ENCODE peak calls at places on chromosomes 12 and 14, in nine cellular contexts. One of them, this sample, is unnamed.

GRCh38 chr12:94290353-94290752 is 142.0 kb downstream of the PLXNC1 start:
- DNase-seq in stomach: no peak
- DNase-seq in foreskin keratinocyte: no peak
- DNase-seq in CD4-positive, alpha-beta T cell: no peak
- DNase-seq in kidney epithelial cell: no peak
- DNase-seq in esophagus muscularis mucosa: no peak
- DNase-seq in GM06990: no peak
- DNase-seq in transverse colon: no peak
- DNase-seq in endothelial cell: no peak
- DNase-seq in this sample: no peak

GRCh38 chr14:95039993-95040348 is 117.4 kb downstream of the DICER1 start:
- DNase-seq in stomach: peak
- DNase-seq in foreskin keratinocyte: no peak
- DNase-seq in CD4-positive, alpha-beta T cell: no peak
- DNase-seq in kidney epithelial cell: no peak
- DNase-seq in esophagus muscularis mucosa: peak
- DNase-seq in GM06990: no peak
- DNase-seq in transverse colon: no peak
- DNase-seq in endothelial cell: no peak
- DNase-seq in this sample: no peak

GRCh38 chr12:124709722-124710656 is 142.6 kb upstream of the NCOR2 start:
- DNase-seq in stomach: no peak
- DNase-seq in foreskin keratinocyte: peak
- DNase-seq in CD4-positive, alpha-beta T cell: no peak
- DNase-seq in kidney epithelial cell: no peak
- DNase-seq in esophagus muscularis mucosa: no peak
- DNase-seq in GM06990: no peak
- DNase-seq in transverse colon: no peak
- DNase-seq in endothelial cell: no peak
- DNase-seq in this sample: peak

GRCh38 chr12:42213023-42213422 is 25.0 kb downstream of the YAF2 start:
- DNase-seq in stomach: no peak
- DNase-seq in foreskin keratinocyte: peak
- DNase-seq in CD4-positive, alpha-beta T cell: no peak
- DNase-seq in kidney epithelial cell: peak
- DNase-seq in esophagus muscularis mucosa: no peak
- DNase-seq in GM06990: no peak
- DNase-seq in transverse colon: peak
- DNase-seq in endothelial cell: no peak
- DNase-seq in this sample: no peak

GRCh38 chr14:99205086-99205688 is 66.8 kb downstream of the BCL11B start:
- DNase-seq in stomach: no peak
- DNase-seq in foreskin keratinocyte: no peak
- DNase-seq in CD4-positive, alpha-beta T cell: no peak
- DNase-seq in kidney epithelial cell: no peak
- DNase-seq in esophagus muscularis mucosa: no peak
- DNase-seq in GM06990: no peak
- DNase-seq in transverse colon: no peak
- DNase-seq in endothelial cell: no peak
- DNase-seq in this sample: no peak

GRCh38 chr12:13099066-13099909 is 4.2 kb downstream of the GSG1 start:
- DNase-seq in stomach: no peak
- DNase-seq in foreskin keratinocyte: peak
- DNase-seq in CD4-positive, alpha-beta T cell: no peak
- DNase-seq in kidney epithelial cell: no peak
- DNase-seq in esophagus muscularis mucosa: peak
- DNase-seq in GM06990: no peak
- DNase-seq in transverse colon: no peak
- DNase-seq in endothelial cell: peak
- DNase-seq in this sample: no peak

GRCh38 chr12:27096420-27096819 is 14.0 kb upstream of the C12orf71 start:
- DNase-seq in stomach: no peak
- DNase-seq in foreskin keratinocyte: no peak
- DNase-seq in CD4-positive, alpha-beta T cell: no peak
- DNase-seq in kidney epithelial cell: no peak
- DNase-seq in esophagus muscularis mucosa: no peak
- DNase-seq in GM06990: no peak
- DNase-seq in transverse colon: no peak
- DNase-seq in endothelial cell: no peak
- DNase-seq in this sample: no peak

GRCh38 chr12:31821484-31821883 is 92.7 kb upstream of the AMN1 start:
- DNase-seq in stomach: no peak
- DNase-seq in foreskin keratinocyte: no peak
- DNase-seq in CD4-positive, alpha-beta T cell: no peak
- DNase-seq in kidney epithelial cell: no peak
- DNase-seq in esophagus muscularis mucosa: no peak
- DNase-seq in GM06990: no peak
- DNase-seq in transverse colon: no peak
- DNase-seq in endothelial cell: no peak
- DNase-seq in this sample: no peak

GRCh38 chr12:132066345-132066685 is 77.8 kb downstream of the DDX51 start:
- DNase-seq in stomach: no peak
- DNase-seq in foreskin keratinocyte: no peak
- DNase-seq in CD4-positive, alpha-beta T cell: no peak
- DNase-seq in kidney epithelial cell: no peak
- DNase-seq in esophagus muscularis mucosa: no peak
- DNase-seq in GM06990: no peak
- DNase-seq in transverse colon: peak
- DNase-seq in endothelial cell: no peak
- DNase-seq in this sample: no peak

GRCh38 chr12:3810016-3810370 is 57.1 kb upstream of the CRACR2A start:
- DNase-seq in stomach: no peak
- DNase-seq in foreskin keratinocyte: no peak
- DNase-seq in CD4-positive, alpha-beta T cell: no peak
- DNase-seq in kidney epithelial cell: no peak
- DNase-seq in esophagus muscularis mucosa: no peak
- DNase-seq in GM06990: no peak
- DNase-seq in transverse colon: no peak
- DNase-seq in endothelial cell: no peak
- DNase-seq in this sample: no peak

GRCh38 chr14:75793806-75794205 is 132.8 kb downstream of the TTLL5 start:
- DNase-seq in stomach: no peak
- DNase-seq in foreskin keratinocyte: no peak
- DNase-seq in CD4-positive, alpha-beta T cell: no peak
- DNase-seq in kidney epithelial cell: no peak
- DNase-seq in esophagus muscularis mucosa: no peak
- DNase-seq in GM06990: no peak
- DNase-seq in transverse colon: no peak
- DNase-seq in endothelial cell: no peak
- DNase-seq in this sample: no peak

GRCh38 chr12:27344246-27344645 is 11.6 kb downstream of the BMAL2 start:
- DNase-seq in stomach: no peak
- DNase-seq in foreskin keratinocyte: peak
- DNase-seq in CD4-positive, alpha-beta T cell: no peak
- DNase-seq in kidney epithelial cell: no peak
- DNase-seq in esophagus muscularis mucosa: no peak
- DNase-seq in GM06990: no peak
- DNase-seq in transverse colon: no peak
- DNase-seq in endothelial cell: no peak
- DNase-seq in this sample: no peak

GRCh38 chr12:116078396-116078795 is 199.1 kb downstream of the MED13L start:
- DNase-seq in stomach: no peak
- DNase-seq in foreskin keratinocyte: no peak
- DNase-seq in CD4-positive, alpha-beta T cell: no peak
- DNase-seq in kidney epithelial cell: no peak
- DNase-seq in esophagus muscularis mucosa: no peak
- DNase-seq in GM06990: no peak
- DNase-seq in transverse colon: no peak
- DNase-seq in endothelial cell: no peak
- DNase-seq in this sample: no peak

GRCh38 chr12:47165934-47166333 is 86.2 kb upstream of the AMIGO2 start:
- DNase-seq in stomach: no peak
- DNase-seq in foreskin keratinocyte: no peak
- DNase-seq in CD4-positive, alpha-beta T cell: no peak
- DNase-seq in kidney epithelial cell: no peak
- DNase-seq in esophagus muscularis mucosa: no peak
- DNase-seq in GM06990: no peak
- DNase-seq in transverse colon: no peak
- DNase-seq in endothelial cell: no peak
- DNase-seq in this sample: no peak

GRCh38 chr12:7869137-7869536 is 3.6 kb downstream of the SLC2A14 start:
- DNase-seq in stomach: no peak
- DNase-seq in foreskin keratinocyte: peak
- DNase-seq in CD4-positive, alpha-beta T cell: no peak
- DNase-seq in kidney epithelial cell: no peak
- DNase-seq in esophagus muscularis mucosa: no peak
- DNase-seq in GM06990: no peak
- DNase-seq in transverse colon: no peak
- DNase-seq in endothelial cell: no peak
- DNase-seq in this sample: no peak

GRCh38 chr14:78029471-78030372 is 140.5 kb upstream of the NRXN3 start:
- DNase-seq in stomach: no peak
- DNase-seq in foreskin keratinocyte: no peak
- DNase-seq in CD4-positive, alpha-beta T cell: no peak
- DNase-seq in kidney epithelial cell: no peak
- DNase-seq in esophagus muscularis mucosa: no peak
- DNase-seq in GM06990: no peak
- DNase-seq in transverse colon: no peak
- DNase-seq in endothelial cell: no peak
- DNase-seq in this sample: peak

GRCh38 chr12:121454921-121455320 is 55.0 kb downstream of the RNF34 start:
- DNase-seq in stomach: no peak
- DNase-seq in foreskin keratinocyte: no peak
- DNase-seq in CD4-positive, alpha-beta T cell: no peak
- DNase-seq in kidney epithelial cell: no peak
- DNase-seq in esophagus muscularis mucosa: no peak
- DNase-seq in GM06990: no peak
- DNase-seq in transverse colon: no peak
- DNase-seq in endothelial cell: no peak
- DNase-seq in this sample: no peak

DNA sequence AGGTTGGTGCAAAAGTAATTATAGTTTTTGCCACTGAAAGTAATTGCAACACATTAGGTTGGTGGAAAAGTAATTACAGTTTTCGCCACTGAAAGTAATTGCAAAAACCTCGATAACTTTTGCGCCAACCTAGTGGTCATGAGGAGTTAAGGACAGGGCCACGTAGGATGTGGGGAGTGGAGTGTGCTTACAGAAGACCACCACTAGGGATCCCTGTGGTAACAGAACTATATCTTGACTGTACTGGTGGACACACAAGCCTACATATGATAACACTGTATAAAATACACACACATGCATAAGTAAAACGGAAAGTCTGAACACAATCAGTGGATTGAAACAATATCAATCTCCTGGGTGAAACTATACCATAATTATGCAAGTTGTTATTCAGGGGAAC is 187.4 kb upstream of the ABCD2 start:
- DNase-seq in stomach: no peak
- DNase-seq in foreskin keratinocyte: no peak
- DNase-seq in CD4-positive, alpha-beta T cell: no peak
- DNase-seq in kidney epithelial cell: no peak
- DNase-seq in esophagus muscularis mucosa: no peak
- DNase-seq in GM06990: no peak
- DNase-seq in transverse colon: no peak
- DNase-seq in endothelial cell: peak
- DNase-seq in this sample: no peak
- TF ChIP-seq CTCF in stomach: no peak
- TF ChIP-seq CTCF in foreskin keratinocyte: peak
- TF ChIP-seq CTCF in CD4-positive, alpha-beta T cell: no peak
- TF ChIP-seq CTCF in kidney epithelial cell: peak
- TF ChIP-seq CTCF in esophagus muscularis mucosa: peak
- TF ChIP-seq CTCF in GM06990: peak
- TF ChIP-seq CTCF in transverse colon: no peak
- TF ChIP-seq CTCF in endothelial cell: peak
- TF ChIP-seq CTCF in this sample: no peak

GRCh38 chr12:72141381-72141780 is 130.8 kb upstream of the TRHDE start:
- DNase-seq in stomach: no peak
- DNase-seq in foreskin keratinocyte: peak
- DNase-seq in CD4-positive, alpha-beta T cell: no peak
- DNase-seq in kidney epithelial cell: no peak
- DNase-seq in esophagus muscularis mucosa: no peak
- DNase-seq in GM06990: peak
- DNase-seq in transverse colon: no peak
- DNase-seq in endothelial cell: no peak
- DNase-seq in this sample: no peak
- TF ChIP-seq CTCF in stomach: no peak
- TF ChIP-seq CTCF in foreskin keratinocyte: peak
- TF ChIP-seq CTCF in CD4-positive, alpha-beta T cell: no peak
- TF ChIP-seq CTCF in kidney epithelial cell: peak
- TF ChIP-seq CTCF in esophagus muscularis mucosa: no peak
- TF ChIP-seq CTCF in GM06990: peak
- TF ChIP-seq CTCF in transverse colon: no peak
- TF ChIP-seq CTCF in endothelial cell: peak
- TF ChIP-seq CTCF in this sample: no peak

DNA sequence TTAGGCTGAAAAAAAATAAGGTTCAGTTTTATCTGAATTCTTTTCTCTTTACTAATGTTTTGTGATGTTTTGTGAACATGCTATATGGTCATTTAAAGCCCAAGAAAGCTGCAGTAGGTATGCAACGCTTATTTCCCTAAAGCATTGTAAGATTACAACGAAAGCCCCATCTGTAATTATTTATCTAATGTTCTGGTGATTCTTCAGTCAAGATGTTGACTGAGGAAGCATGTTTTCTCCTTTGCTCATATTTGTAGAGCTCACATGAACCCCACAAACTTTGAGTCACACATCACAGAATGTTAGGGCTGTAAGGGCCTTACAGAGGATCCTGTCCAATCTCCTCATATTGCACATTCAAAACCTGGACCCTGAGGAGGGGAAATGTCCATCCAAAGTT is 3.2 kb upstream of the TUBA1C start:
- DNase-seq in stomach: no peak
- DNase-seq in foreskin keratinocyte: no peak
- DNase-seq in CD4-positive, alpha-beta T cell: no peak
- DNase-seq in kidney epithelial cell: no peak
- DNase-seq in esophagus muscularis mucosa: no peak
- DNase-seq in GM06990: no peak
- DNase-seq in transverse colon: no peak
- DNase-seq in endothelial cell: no peak
- DNase-seq in this sample: no peak
- TF ChIP-seq CTCF in stomach: no peak
- TF ChIP-seq CTCF in foreskin keratinocyte: no peak
- TF ChIP-seq CTCF in CD4-positive, alpha-beta T cell: no peak
- TF ChIP-seq CTCF in kidney epithelial cell: no peak
- TF ChIP-seq CTCF in esophagus muscularis mucosa: no peak
- TF ChIP-seq CTCF in GM06990: no peak
- TF ChIP-seq CTCF in transverse colon: no peak
- TF ChIP-seq CTCF in endothelial cell: no peak
- TF ChIP-seq CTCF in this sample: no peak

DNA sequence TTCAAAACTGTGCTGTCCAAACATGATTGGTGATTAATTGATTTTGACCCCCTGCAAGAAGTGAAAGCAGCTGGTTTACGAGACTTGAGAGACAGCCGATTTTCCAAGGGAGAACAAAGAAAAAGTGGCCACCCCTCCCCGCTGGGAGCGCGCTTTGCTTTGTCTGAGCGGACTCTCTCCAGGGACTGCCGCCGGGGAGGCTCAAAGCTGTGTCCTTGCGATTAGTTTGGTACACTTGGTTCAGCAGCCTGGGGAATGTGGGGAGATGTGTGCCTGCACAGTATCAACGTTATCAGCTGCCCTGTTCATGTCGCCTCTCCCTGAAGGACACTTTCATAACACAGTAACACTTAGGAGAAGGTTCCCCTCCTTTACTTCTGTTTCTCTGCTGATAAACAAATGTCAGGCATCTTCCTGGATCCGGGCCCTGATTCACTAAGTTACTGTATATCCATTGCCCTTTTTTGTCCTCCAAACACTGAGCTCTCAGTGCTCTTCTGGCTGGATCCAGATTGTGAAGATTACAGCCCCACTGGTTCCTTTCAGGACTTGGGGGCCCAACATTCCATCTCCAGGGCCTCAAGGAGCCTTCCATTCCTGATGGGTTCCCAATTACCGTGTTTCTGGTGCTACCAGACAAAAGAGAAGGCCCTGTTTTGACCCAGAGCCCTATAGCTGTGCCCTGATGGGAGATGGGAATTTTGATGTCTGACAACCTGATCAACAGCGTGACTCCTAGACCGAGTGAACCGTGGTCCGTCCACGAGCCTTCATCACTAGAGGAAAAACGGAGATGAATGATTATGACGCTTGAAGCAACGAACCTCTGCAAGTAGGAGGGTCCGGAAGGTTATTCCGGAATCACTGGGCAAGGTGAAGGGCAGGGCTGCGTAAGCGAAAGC is 31.7 kb upstream of the TUBA1C start:
- DNase-seq in stomach: peak
- DNase-seq in foreskin keratinocyte: no peak
- DNase-seq in CD4-positive, alpha-beta T cell: no peak
- DNase-seq in kidney epithelial cell: no peak
- DNase-seq in esophagus muscularis mucosa: no peak
- DNase-seq in GM06990: no peak
- DNase-seq in transverse colon: peak
- DNase-seq in endothelial cell: peak
- DNase-seq in this sample: peak
- TF ChIP-seq CTCF in stomach: no peak
- TF ChIP-seq CTCF in foreskin keratinocyte: no peak
- TF ChIP-seq CTCF in CD4-positive, alpha-beta T cell: no peak
- TF ChIP-seq CTCF in kidney epithelial cell: no peak
- TF ChIP-seq CTCF in esophagus muscularis mucosa: peak
- TF ChIP-seq CTCF in GM06990: no peak
- TF ChIP-seq CTCF in transverse colon: no peak
- TF ChIP-seq CTCF in endothelial cell: no peak
- TF ChIP-seq CTCF in this sample: no peak

This sample was measured in left lung.